ENCODE peak calls at places on chromosomes 5 and 9, in six cellular contexts. Y is A673; N is CD8-positive, alpha-beta memory T cell; C is prostate gland; H is Peyer's patch; X is right atrium auricular region. R is an unnamed sample. For H3K4me1 and H3K36me3, the result is how much of the 10 kb centered on the place peaks cover.

GRCh38 chr5:37251673-37252072 is 2.5 kb upstream of the CPLANE1 start:
- DNase-seq in N (no peak), C (no peak), H (no peak), X (no peak), Y (no peak), R (no peak)

GRCh38 chr5:73369283-73369682 is 79.3 kb downstream of the FOXD1 start:
- DNase-seq in C (no peak), N (no peak), Y (no peak), H (no peak), X (no peak), R (no peak)

GRCh38 chr9:88339322-88339721 is 48.9 kb upstream of the SPIN1 start:
- DNase-seq in X (no peak), C (no peak), N (no peak), Y (peak), H (no peak), R (no peak)

GRCh38 chr5:80711938-80712337 is 57.2 kb upstream of the DHFR start:
- DNase-seq in H (no peak), X (no peak), N (no peak), C (no peak), Y (peak), R (peak)

GRCh38 chr9:15915711-15916110 is 362.9 kb downstream of the CCDC171 start:
- DNase-seq in Y (no peak), N (no peak), X (no peak), C (no peak), H (no peak), R (no peak)

GRCh38 chr5:179374506-179375235 is 29.4 kb upstream of the ADAMTS2 start:
- DNase-seq in Y (no peak), X (no peak), N (no peak), H (peak), C (no peak), R (no peak)

GRCh38 chr5:66655395-66656324 is 59.5 kb downstream of the MAST4 start:
- DNase-seq in N (no peak), Y (no peak), C (no peak), H (no peak), X (no peak), R (no peak)

GRCh38 chr9:12718482-12719026 is 25.4 kb downstream of the TYRP1 start:
- DNase-seq in C (no peak), N (no peak), X (no peak), H (no peak), Y (no peak), R (no peak)

GRCh38 chr9:38620483-38621433 is at the start of gene ANKRD18A:
- DNase-seq in N (peak), C (peak), H (peak), Y (peak), X (no peak), R (no peak)

GRCh38 chr9:83441390-83441789 is 96.8 kb downstream of the FRMD3 start:
- DNase-seq in H (no peak), N (no peak), Y (no peak), C (no peak), X (no peak), R (no peak)

DNA sequence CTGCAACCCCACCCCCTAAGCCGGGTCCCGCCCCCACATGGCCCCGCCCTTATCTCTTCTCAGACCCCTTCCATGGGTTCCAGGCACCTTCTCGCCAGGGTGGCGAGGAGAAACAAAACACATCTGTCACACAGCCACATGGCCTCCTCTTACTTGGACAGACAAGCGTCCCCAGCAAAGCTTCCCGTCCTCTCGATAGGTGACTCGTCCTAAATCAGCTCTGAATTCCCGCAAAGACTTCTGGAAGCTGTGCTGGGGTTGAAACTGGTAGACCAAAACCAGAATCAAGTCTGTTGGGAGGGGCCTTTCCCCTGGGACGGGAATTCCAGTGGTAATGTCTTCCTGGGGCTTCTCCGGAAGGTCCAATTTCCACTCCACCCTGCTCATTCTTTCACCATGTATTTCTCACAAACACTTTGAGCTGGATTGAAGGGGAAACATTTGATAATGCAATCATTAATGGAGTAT is 413 bp upstream of the CTNNAL1 start:
- DNase-seq in H (no peak), Y (peak), X (no peak), N (no peak), C (no peak), R (no peak)
- H3K4me1 ChIP-seq in H (under half), Y (under half), X (half or more), N (under half), C (under half), R (under half)

DNA sequence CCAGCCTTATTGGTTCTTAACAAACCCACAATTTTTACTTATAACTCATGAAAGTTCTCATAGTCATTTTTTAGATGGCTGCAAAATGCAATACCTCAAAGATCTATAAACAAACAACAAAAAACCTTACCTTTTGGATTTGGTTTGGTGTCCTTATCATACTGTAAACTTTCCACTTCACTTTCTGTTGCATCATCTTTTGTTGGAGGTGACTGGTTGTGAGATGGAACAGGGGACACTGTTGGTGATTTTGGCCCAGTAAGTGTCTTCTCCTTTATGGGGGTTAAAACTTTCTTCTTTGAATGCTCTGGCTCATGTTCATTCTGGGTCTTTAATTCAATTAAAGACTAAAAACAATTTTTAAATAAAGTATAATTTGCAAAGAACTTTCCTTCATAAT is 33.4 kb downstream of the CEP120 start:
- DNase-seq in H (no peak), N (no peak), C (no peak), Y (no peak), X (no peak), R (no peak)
- H3K36me3 ChIP-seq in H (under half), N (under half), C (under half), Y (under half), X (under half), R (half or more)

DNA sequence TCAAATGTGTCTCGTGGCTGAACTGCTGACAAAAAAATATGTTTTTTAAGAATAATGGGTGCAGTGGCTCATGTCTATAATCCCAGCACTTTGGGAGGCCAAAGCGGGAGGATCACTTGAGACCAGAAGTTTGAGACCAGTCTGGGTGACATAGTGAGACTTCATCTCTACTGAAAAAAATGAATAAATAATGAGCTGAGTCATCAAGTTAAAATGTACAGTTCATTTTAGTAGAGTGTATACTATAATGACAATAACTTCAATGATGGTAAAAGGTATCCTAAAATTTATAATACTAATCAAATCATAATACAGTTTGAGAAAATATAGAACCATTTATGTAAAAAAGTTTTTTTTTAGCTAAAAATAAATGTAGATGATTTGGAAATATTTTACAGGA is 37.9 kb upstream of the TJP2 start:
- DNase-seq in Y (no peak), C (no peak), N (no peak), X (no peak), H (no peak), R (no peak)
- H3K4me1 ChIP-seq in Y (under half), C (under half), N (under half), X (under half), H (under half), R (under half)

GRCh38 chr9:111407813-111408212 is 76.4 kb downstream of the ECPAS start:
- DNase-seq in X (no peak), N (no peak), H (no peak), Y (no peak), C (no peak), R (no peak)
- H3K36me3 ChIP-seq in X (half or more), N (under half), H (under half), Y (half or more), C (under half), R (under half)

R was measured in DND-41.